ENCODE peak calls at places on chromosome 15, in eight cellular contexts. One of them, this sample, is unnamed.

GRCh38 chr15:66221126-66221525 is 32.4 kb downstream of the MEGF11 start:
- DNase-seq in HT1080: no peak
- DNase-seq in NCI-H1092 treated with DMSO at 0.1 percent for 48 hours: peak
- DNase-seq in MCF 10A: no peak
- DNase-seq in ELR: no peak
- DNase-seq in T-helper 1 cell: no peak
- DNase-seq in NCI-H1048: no peak
- DNase-seq in GM04503: no peak
- DNase-seq in this sample: no peak

GRCh38 chr15:63357657-63358161 is 23.9 kb downstream of the CA12 start:
- DNase-seq in GM04503: no peak
- DNase-seq in NCI-H1048: no peak
- DNase-seq in MCF 10A: no peak
- DNase-seq in T-helper 1 cell: no peak
- DNase-seq in HT1080: no peak
- DNase-seq in ELR: no peak
- DNase-seq in NCI-H1092 treated with DMSO at 0.1 percent for 48 hours: no peak
- DNase-seq in this sample: no peak

GRCh38 chr15:36883705-36884355 is 216.5 kb downstream of the MEIS2 start:
- DNase-seq in NCI-H1048: peak
- DNase-seq in HT1080: peak
- DNase-seq in GM04503: no peak
- DNase-seq in ELR: peak
- DNase-seq in T-helper 1 cell: peak
- DNase-seq in MCF 10A: peak
- DNase-seq in NCI-H1092 treated with DMSO at 0.1 percent for 48 hours: peak
- DNase-seq in this sample: peak

GRCh38 chr15:60652245-60652644 is 173.3 kb upstream of the ICE2 start:
- DNase-seq in T-helper 1 cell: no peak
- DNase-seq in MCF 10A: no peak
- DNase-seq in NCI-H1048: no peak
- DNase-seq in ELR: no peak
- DNase-seq in HT1080: no peak
- DNase-seq in GM04503: no peak
- DNase-seq in NCI-H1092 treated with DMSO at 0.1 percent for 48 hours: no peak
- DNase-seq in this sample: no peak

GRCh38 chr15:81909229-81910087 is 136.4 kb downstream of the MEX3B start:
- DNase-seq in NCI-H1048: no peak
- DNase-seq in T-helper 1 cell: no peak
- DNase-seq in ELR: no peak
- DNase-seq in NCI-H1092 treated with DMSO at 0.1 percent for 48 hours: no peak
- DNase-seq in HT1080: no peak
- DNase-seq in MCF 10A: no peak
- DNase-seq in GM04503: no peak
- DNase-seq in this sample: no peak

GRCh38 chr15:36814085-36814484 is 234.7 kb downstream of the CDIN1 start:
- DNase-seq in NCI-H1048: no peak
- DNase-seq in NCI-H1092 treated with DMSO at 0.1 percent for 48 hours: no peak
- DNase-seq in ELR: no peak
- DNase-seq in HT1080: no peak
- DNase-seq in T-helper 1 cell: no peak
- DNase-seq in MCF 10A: no peak
- DNase-seq in GM04503: no peak
- DNase-seq in this sample: no peak

GRCh38 chr15:40595773-40596172 is 1.7 kb downstream of the KNL1 start:
- DNase-seq in GM04503: no peak
- DNase-seq in HT1080: no peak
- DNase-seq in T-helper 1 cell: no peak
- DNase-seq in NCI-H1092 treated with DMSO at 0.1 percent for 48 hours: peak
- DNase-seq in NCI-H1048: no peak
- DNase-seq in MCF 10A: no peak
- DNase-seq in ELR: no peak
- DNase-seq in this sample: no peak

GRCh38 chr15:68228143-68228970 is 1.2 kb downstream of the CLN6 start:
- DNase-seq in HT1080: peak
- DNase-seq in T-helper 1 cell: no peak
- DNase-seq in NCI-H1092 treated with DMSO at 0.1 percent for 48 hours: no peak
- DNase-seq in ELR: peak
- DNase-seq in NCI-H1048: no peak
- DNase-seq in MCF 10A: peak
- DNase-seq in GM04503: no peak
- DNase-seq in this sample: no peak

GRCh38 chr15:66622677-66623076 is 56.9 kb upstream of the LCTL start:
- DNase-seq in GM04503: peak
- DNase-seq in ELR: no peak
- DNase-seq in T-helper 1 cell: no peak
- DNase-seq in MCF 10A: no peak
- DNase-seq in HT1080: no peak
- DNase-seq in NCI-H1092 treated with DMSO at 0.1 percent for 48 hours: no peak
- DNase-seq in NCI-H1048: no peak
- DNase-seq in this sample: no peak

GRCh38 chr15:101250331-101250730 is 1.5 kb downstream of the CHSY1 start:
- DNase-seq in HT1080: peak
- DNase-seq in NCI-H1092 treated with DMSO at 0.1 percent for 48 hours: peak
- DNase-seq in MCF 10A: peak
- DNase-seq in T-helper 1 cell: no peak
- DNase-seq in GM04503: peak
- DNase-seq in ELR: peak
- DNase-seq in NCI-H1048: no peak
- DNase-seq in this sample: peak

GRCh38 chr15:95086543-95087252 is 855.3 kb downstream of the MCTP2 start:
- DNase-seq in HT1080: peak
- DNase-seq in T-helper 1 cell: no peak
- DNase-seq in NCI-H1048: no peak
- DNase-seq in NCI-H1092 treated with DMSO at 0.1 percent for 48 hours: no peak
- DNase-seq in GM04503: peak
- DNase-seq in MCF 10A: peak
- DNase-seq in ELR: peak
- DNase-seq in this sample: peak

GRCh38 chr15:33149919-33150318 is 44.6 kb downstream of the FMN1 start:
- DNase-seq in ELR: peak
- DNase-seq in NCI-H1092 treated with DMSO at 0.1 percent for 48 hours: no peak
- DNase-seq in T-helper 1 cell: no peak
- DNase-seq in MCF 10A: peak
- DNase-seq in NCI-H1048: no peak
- DNase-seq in HT1080: peak
- DNase-seq in GM04503: no peak
- DNase-seq in this sample: peak

GRCh38 chr15:98931001-98931400 is 76.6 kb downstream of the PGPEP1L start:
- DNase-seq in MCF 10A: no peak
- DNase-seq in GM04503: no peak
- DNase-seq in ELR: no peak
- DNase-seq in T-helper 1 cell: no peak
- DNase-seq in NCI-H1048: no peak
- DNase-seq in HT1080: no peak
- DNase-seq in NCI-H1092 treated with DMSO at 0.1 percent for 48 hours: no peak
- DNase-seq in this sample: no peak

GRCh38 chr15:31499236-31499952 is 172.8 kb downstream of the KLF13 start:
- DNase-seq in NCI-H1092 treated with DMSO at 0.1 percent for 48 hours: no peak
- DNase-seq in HT1080: no peak
- DNase-seq in ELR: no peak
- DNase-seq in GM04503: no peak
- DNase-seq in MCF 10A: no peak
- DNase-seq in T-helper 1 cell: no peak
- DNase-seq in NCI-H1048: no peak
- DNase-seq in this sample: no peak

GRCh38 chr15:25763206-25763880 is 99.8 kb downstream of the ATP10A start:
- DNase-seq in MCF 10A: no peak
- DNase-seq in ELR: no peak
- DNase-seq in NCI-H1048: no peak
- DNase-seq in NCI-H1092 treated with DMSO at 0.1 percent for 48 hours: no peak
- DNase-seq in T-helper 1 cell: no peak
- DNase-seq in HT1080: peak
- DNase-seq in GM04503: no peak
- DNase-seq in this sample: no peak

GRCh38 chr15:40762919-40763800 is 708 bp upstream of the GCHFR start:
- DNase-seq in GM04503: no peak
- DNase-seq in T-helper 1 cell: peak
- DNase-seq in HT1080: no peak
- DNase-seq in MCF 10A: peak
- DNase-seq in NCI-H1092 treated with DMSO at 0.1 percent for 48 hours: peak
- DNase-seq in NCI-H1048: peak
- DNase-seq in ELR: peak
- DNase-seq in this sample: no peak

GRCh38 chr15:76169013-76169412 is 109.2 kb downstream of the TMEM266 start:
- DNase-seq in ELR: peak
- DNase-seq in T-helper 1 cell: no peak
- DNase-seq in NCI-H1092 treated with DMSO at 0.1 percent for 48 hours: no peak
- DNase-seq in MCF 10A: peak
- DNase-seq in NCI-H1048: no peak
- DNase-seq in HT1080: no peak
- DNase-seq in GM04503: no peak
- DNase-seq in this sample: no peak

GRCh38 chr15:39845582-39845981 is 62.9 kb upstream of the FSIP1 start:
- DNase-seq in T-helper 1 cell: no peak
- DNase-seq in NCI-H1092 treated with DMSO at 0.1 percent for 48 hours: no peak
- DNase-seq in ELR: no peak
- DNase-seq in MCF 10A: no peak
- DNase-seq in GM04503: no peak
- DNase-seq in NCI-H1048: no peak
- DNase-seq in HT1080: no peak
- DNase-seq in this sample: no peak

GRCh38 chr15:45091581-45091980 is 22.4 kb downstream of the DUOX2 start:
- DNase-seq in NCI-H1048: no peak
- DNase-seq in NCI-H1092 treated with DMSO at 0.1 percent for 48 hours: no peak
- DNase-seq in ELR: no peak
- DNase-seq in GM04503: no peak
- DNase-seq in MCF 10A: no peak
- DNase-seq in HT1080: no peak
- DNase-seq in T-helper 1 cell: no peak
- DNase-seq in this sample: no peak

GRCh38 chr15:101059381-101060341 is 140.5 kb downstream of the LRRK1 start:
- DNase-seq in NCI-H1048: no peak
- DNase-seq in GM04503: no peak
- DNase-seq in T-helper 1 cell: no peak
- DNase-seq in NCI-H1092 treated with DMSO at 0.1 percent for 48 hours: no peak
- DNase-seq in ELR: no peak
- DNase-seq in HT1080: no peak
- DNase-seq in MCF 10A: no peak
- DNase-seq in this sample: no peak

GRCh38 chr15:92621972-92622533 is 33.5 kb downstream of the FAM174B start:
- DNase-seq in ELR: no peak
- DNase-seq in T-helper 1 cell: no peak
- DNase-seq in GM04503: no peak
- DNase-seq in NCI-H1048: no peak
- DNase-seq in NCI-H1092 treated with DMSO at 0.1 percent for 48 hours: no peak
- DNase-seq in HT1080: no peak
- DNase-seq in MCF 10A: no peak
- DNase-seq in this sample: no peak

GRCh38 chr15:57560976-57561711 is 30.6 kb upstream of the MYZAP start:
- DNase-seq in NCI-H1048: peak
- DNase-seq in GM04503: peak
- DNase-seq in HT1080: peak
- DNase-seq in T-helper 1 cell: peak
- DNase-seq in ELR: peak
- DNase-seq in NCI-H1092 treated with DMSO at 0.1 percent for 48 hours: peak
- DNase-seq in MCF 10A: peak
- DNase-seq in this sample: peak

GRCh38 chr15:90031231-90031791 is 30.2 kb downstream of the ZNF710 start:
- DNase-seq in GM04503: peak
- DNase-seq in ELR: peak
- DNase-seq in MCF 10A: peak
- DNase-seq in NCI-H1092 treated with DMSO at 0.1 percent for 48 hours: no peak
- DNase-seq in NCI-H1048: no peak
- DNase-seq in T-helper 1 cell: peak
- DNase-seq in HT1080: no peak
- DNase-seq in this sample: no peak

GRCh38 chr15:96767703-96768434 is 437.4 kb downstream of the NR2F2 start:
- DNase-seq in ELR: peak
- DNase-seq in T-helper 1 cell: no peak
- DNase-seq in NCI-H1092 treated with DMSO at 0.1 percent for 48 hours: no peak
- DNase-seq in NCI-H1048: no peak
- DNase-seq in HT1080: no peak
- DNase-seq in MCF 10A: no peak
- DNase-seq in GM04503: no peak
- DNase-seq in this sample: no peak

GRCh38 chr15:74528876-74529275 is 12.1 kb upstream of the ARID3B start:
- DNase-seq in GM04503: no peak
- DNase-seq in HT1080: no peak
- DNase-seq in T-helper 1 cell: no peak
- DNase-seq in MCF 10A: no peak
- DNase-seq in ELR: no peak
- DNase-seq in NCI-H1092 treated with DMSO at 0.1 percent for 48 hours: no peak
- DNase-seq in NCI-H1048: no peak
- DNase-seq in this sample: no peak

GRCh38 chr15:59170295-59170881 is 36.3 kb upstream of the LDHAL6B start:
- DNase-seq in NCI-H1048: no peak
- DNase-seq in GM04503: peak
- DNase-seq in NCI-H1092 treated with DMSO at 0.1 percent for 48 hours: peak
- DNase-seq in HT1080: peak
- DNase-seq in ELR: peak
- DNase-seq in T-helper 1 cell: no peak
- DNase-seq in MCF 10A: peak
- DNase-seq in this sample: peak

GRCh38 chr15:62104846-62105245 is 38.1 kb downstream of the C2CD4A start:
- DNase-seq in GM04503: no peak
- DNase-seq in T-helper 1 cell: no peak
- DNase-seq in ELR: no peak
- DNase-seq in HT1080: peak
- DNase-seq in MCF 10A: no peak
- DNase-seq in NCI-H1092 treated with DMSO at 0.1 percent for 48 hours: no peak
- DNase-seq in NCI-H1048: no peak
- DNase-seq in this sample: no peak

GRCh38 chr15:75203017-75203907 is 1.6 kb downstream of the C15orf39 start:
- DNase-seq in ELR: peak
- DNase-seq in NCI-H1048: no peak
- DNase-seq in HT1080: no peak
- DNase-seq in MCF 10A: peak
- DNase-seq in NCI-H1092 treated with DMSO at 0.1 percent for 48 hours: no peak
- DNase-seq in GM04503: no peak
- DNase-seq in T-helper 1 cell: no peak
- DNase-seq in this sample: no peak

GRCh38 chr15:62047278-62047847 is 12.9 kb downstream of the VPS13C start:
- DNase-seq in GM04503: no peak
- DNase-seq in HT1080: no peak
- DNase-seq in NCI-H1048: no peak
- DNase-seq in MCF 10A: no peak
- DNase-seq in T-helper 1 cell: no peak
- DNase-seq in ELR: no peak
- DNase-seq in NCI-H1092 treated with DMSO at 0.1 percent for 48 hours: no peak
- DNase-seq in this sample: no peak

GRCh38 chr15:37093480-37094410 is 6.6 kb downstream of the MEIS2 start:
- DNase-seq in T-helper 1 cell: no peak
- DNase-seq in NCI-H1092 treated with DMSO at 0.1 percent for 48 hours: no peak
- DNase-seq in MCF 10A: peak
- DNase-seq in GM04503: no peak
- DNase-seq in ELR: peak
- DNase-seq in HT1080: peak
- DNase-seq in NCI-H1048: no peak
- DNase-seq in this sample: no peak

GRCh38 chr15:65834603-65835282 is 34.5 kb upstream of the RAB11A start:
- DNase-seq in GM04503: no peak
- DNase-seq in HT1080: no peak
- DNase-seq in NCI-H1092 treated with DMSO at 0.1 percent for 48 hours: no peak
- DNase-seq in T-helper 1 cell: no peak
- DNase-seq in MCF 10A: no peak
- DNase-seq in NCI-H1048: no peak
- DNase-seq in ELR: no peak
- DNase-seq in this sample: no peak

GRCh38 chr15:62977952-62978811 is 64.4 kb upstream of the TPM1 start:
- DNase-seq in ELR: peak
- DNase-seq in NCI-H1048: no peak
- DNase-seq in NCI-H1092 treated with DMSO at 0.1 percent for 48 hours: no peak
- DNase-seq in GM04503: peak
- DNase-seq in HT1080: peak
- DNase-seq in MCF 10A: peak
- DNase-seq in T-helper 1 cell: no peak
- DNase-seq in this sample: no peak

GRCh38 chr15:83323296-83323711 is 38.8 kb upstream of the BNC1 start:
- DNase-seq in GM04503: peak
- DNase-seq in NCI-H1048: no peak
- DNase-seq in HT1080: peak
- DNase-seq in NCI-H1092 treated with DMSO at 0.1 percent for 48 hours: no peak
- DNase-seq in MCF 10A: peak
- DNase-seq in ELR: peak
- DNase-seq in T-helper 1 cell: no peak
- DNase-seq in this sample: peak